ENCODE peak calls at places on chromosomes 3 and 15, in seven cellular contexts. One of them, this sample, is unnamed. For H3K4me1, the result is how much of the 10 kb centered on the place peaks cover.

GRCh38 chr15:70202756-70203155 is 105.0 kb upstream of the TLE3 start:
- DNase-seq in GM23248: peak
- DNase-seq in BE2C: no peak
- DNase-seq in transverse colon: no peak
- DNase-seq in right atrium auricular region: no peak
- DNase-seq in mesendoderm: no peak
- DNase-seq in K562: no peak
- DNase-seq in this sample: no peak

GRCh38 chr3:135907422-135908165 is 57.9 kb upstream of the PPP2R3A start:
- DNase-seq in right atrium auricular region: no peak
- DNase-seq in BE2C: no peak
- DNase-seq in GM23248: no peak
- DNase-seq in K562: no peak
- DNase-seq in transverse colon: no peak
- DNase-seq in mesendoderm: peak
- DNase-seq in this sample: no peak

GRCh38 chr3:118637866-118638265 is 396.8 kb downstream of the IGSF11 start:
- DNase-seq in right atrium auricular region: no peak
- DNase-seq in K562: no peak
- DNase-seq in transverse colon: no peak
- DNase-seq in BE2C: no peak
- DNase-seq in mesendoderm: no peak
- DNase-seq in GM23248: no peak
- DNase-seq in this sample: no peak

GRCh38 chr3:125072749-125073404 is 17.1 kb upstream of the HEG1 start:
- DNase-seq in GM23248: no peak
- DNase-seq in transverse colon: no peak
- DNase-seq in K562: no peak
- DNase-seq in right atrium auricular region: no peak
- DNase-seq in mesendoderm: no peak
- DNase-seq in BE2C: peak
- DNase-seq in this sample: no peak

GRCh38 chr3:151087648-151088047 is 2.2 kb downstream of the MED12L start:
- DNase-seq in right atrium auricular region: no peak
- DNase-seq in K562: no peak
- DNase-seq in BE2C: no peak
- DNase-seq in mesendoderm: no peak
- DNase-seq in transverse colon: no peak
- DNase-seq in GM23248: no peak
- DNase-seq in this sample: no peak

GRCh38 chr15:47587938-47588817 is 129.1 kb upstream of the SEMA6D start:
- DNase-seq in mesendoderm: peak
- DNase-seq in right atrium auricular region: no peak
- DNase-seq in BE2C: no peak
- DNase-seq in K562: no peak
- DNase-seq in GM23248: peak
- DNase-seq in transverse colon: no peak
- DNase-seq in this sample: no peak

GRCh38 chr3:23650371-23651140 is 155.2 kb upstream of the UBE2E1 start:
- DNase-seq in BE2C: no peak
- DNase-seq in transverse colon: no peak
- DNase-seq in mesendoderm: no peak
- DNase-seq in right atrium auricular region: no peak
- DNase-seq in GM23248: peak
- DNase-seq in K562: no peak
- DNase-seq in this sample: peak

GRCh38 chr3:163785693-163786092 is 1292.6 kb downstream of the SI start:
- DNase-seq in transverse colon: no peak
- DNase-seq in mesendoderm: peak
- DNase-seq in K562: no peak
- DNase-seq in BE2C: no peak
- DNase-seq in GM23248: no peak
- DNase-seq in right atrium auricular region: no peak
- DNase-seq in this sample: no peak

GRCh38 chr15:69718916-69719315 is 266.3 kb downstream of the RPLP1 start:
- DNase-seq in transverse colon: no peak
- DNase-seq in BE2C: no peak
- DNase-seq in mesendoderm: no peak
- DNase-seq in K562: no peak
- DNase-seq in right atrium auricular region: no peak
- DNase-seq in GM23248: no peak
- DNase-seq in this sample: no peak

GRCh38 chr3:100008081-100008698 is 106.1 kb downstream of the FILIP1L start:
- DNase-seq in BE2C: no peak
- DNase-seq in K562: no peak
- DNase-seq in GM23248: no peak
- DNase-seq in mesendoderm: no peak
- DNase-seq in transverse colon: no peak
- DNase-seq in right atrium auricular region: no peak
- DNase-seq in this sample: no peak

GRCh38 chr3:57892423-57892822 is 115.8 kb upstream of the FLNB start:
- DNase-seq in K562: no peak
- DNase-seq in GM23248: peak
- DNase-seq in BE2C: no peak
- DNase-seq in right atrium auricular region: no peak
- DNase-seq in transverse colon: no peak
- DNase-seq in mesendoderm: no peak
- DNase-seq in this sample: no peak

GRCh38 chr3:103511891-103512290 is 1077.1 kb downstream of the ZPLD1 start:
- DNase-seq in BE2C: no peak
- DNase-seq in right atrium auricular region: no peak
- DNase-seq in GM23248: no peak
- DNase-seq in K562: no peak
- DNase-seq in transverse colon: no peak
- DNase-seq in mesendoderm: no peak
- DNase-seq in this sample: no peak

GRCh38 chr3:107208796-107209195 is 168.4 kb upstream of the CCDC54 start:
- DNase-seq in GM23248: no peak
- DNase-seq in right atrium auricular region: no peak
- DNase-seq in K562: no peak
- DNase-seq in mesendoderm: no peak
- DNase-seq in BE2C: no peak
- DNase-seq in transverse colon: no peak
- DNase-seq in this sample: no peak
- H3K4me1 ChIP-seq in GM23248: under half
- H3K4me1 ChIP-seq in right atrium auricular region: under half
- H3K4me1 ChIP-seq in K562: under half
- H3K4me1 ChIP-seq in mesendoderm: under half
- H3K4me1 ChIP-seq in BE2C: under half
- H3K4me1 ChIP-seq in transverse colon: under half
- H3K4me1 ChIP-seq in this sample: under half

DNA sequence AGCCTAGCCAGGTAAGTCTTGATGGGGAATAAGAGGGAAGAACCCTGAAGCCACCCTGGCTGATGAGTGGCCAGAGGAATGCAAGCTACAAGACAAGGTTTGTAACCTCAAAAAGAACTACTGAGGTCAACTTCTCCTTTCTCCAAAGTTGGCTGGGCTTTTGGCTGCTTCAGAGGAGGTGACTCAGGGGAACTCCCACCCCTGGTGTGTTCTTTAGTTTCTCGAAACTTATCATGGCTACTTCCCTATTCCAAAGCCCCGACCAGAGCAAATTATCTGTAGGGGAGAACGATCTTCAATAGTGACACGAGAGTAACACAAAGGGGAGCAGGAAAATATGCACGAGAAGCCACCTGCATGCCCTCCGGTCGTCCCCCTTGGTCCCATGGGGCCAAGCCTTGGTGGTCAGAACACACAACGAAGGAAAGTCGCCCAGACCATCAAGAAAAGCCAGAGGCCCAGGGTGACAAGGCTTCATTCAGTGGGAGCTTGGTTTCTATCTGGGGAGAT is 6.5 kb upstream of the BCL2A1 start:
- DNase-seq in mesendoderm: no peak
- DNase-seq in BE2C: no peak
- DNase-seq in transverse colon: peak
- DNase-seq in right atrium auricular region: peak
- DNase-seq in GM23248: peak
- DNase-seq in K562: peak
- DNase-seq in this sample: no peak
- H3K4me3 ChIP-seq in mesendoderm: no peak
- H3K4me3 ChIP-seq in BE2C: no peak
- H3K4me3 ChIP-seq in transverse colon: no peak
- H3K4me3 ChIP-seq in right atrium auricular region: no peak
- H3K4me3 ChIP-seq in GM23248: no peak
- H3K4me3 ChIP-seq in K562: no peak
- H3K4me3 ChIP-seq in this sample: no peak

GRCh38 chr3:76134166-76134565 is 348.8 kb upstream of the ZNF717 start:
- DNase-seq in BE2C: no peak
- DNase-seq in mesendoderm: no peak
- DNase-seq in right atrium auricular region: no peak
- DNase-seq in transverse colon: no peak
- DNase-seq in GM23248: peak
- DNase-seq in K562: no peak
- DNase-seq in this sample: peak
- H3K4me1 ChIP-seq in BE2C: under half
- H3K4me1 ChIP-seq in mesendoderm: under half
- H3K4me1 ChIP-seq in right atrium auricular region: under half
- H3K4me1 ChIP-seq in transverse colon: under half
- H3K4me1 ChIP-seq in GM23248: under half
- H3K4me1 ChIP-seq in K562: under half
- H3K4me1 ChIP-seq in this sample: under half

GRCh38 chr3:131526801-131527347 is 24.1 kb upstream of the MRPL3 start:
- DNase-seq in GM23248: peak
- DNase-seq in right atrium auricular region: no peak
- DNase-seq in mesendoderm: peak
- DNase-seq in K562: peak
- DNase-seq in BE2C: peak
- DNase-seq in transverse colon: no peak
- DNase-seq in this sample: no peak
- H3K4me3 ChIP-seq in GM23248: peak
- H3K4me3 ChIP-seq in right atrium auricular region: peak
- H3K4me3 ChIP-seq in mesendoderm: no peak
- H3K4me3 ChIP-seq in K562: peak
- H3K4me3 ChIP-seq in BE2C: peak
- H3K4me3 ChIP-seq in transverse colon: no peak
- H3K4me3 ChIP-seq in this sample: no peak

DNA sequence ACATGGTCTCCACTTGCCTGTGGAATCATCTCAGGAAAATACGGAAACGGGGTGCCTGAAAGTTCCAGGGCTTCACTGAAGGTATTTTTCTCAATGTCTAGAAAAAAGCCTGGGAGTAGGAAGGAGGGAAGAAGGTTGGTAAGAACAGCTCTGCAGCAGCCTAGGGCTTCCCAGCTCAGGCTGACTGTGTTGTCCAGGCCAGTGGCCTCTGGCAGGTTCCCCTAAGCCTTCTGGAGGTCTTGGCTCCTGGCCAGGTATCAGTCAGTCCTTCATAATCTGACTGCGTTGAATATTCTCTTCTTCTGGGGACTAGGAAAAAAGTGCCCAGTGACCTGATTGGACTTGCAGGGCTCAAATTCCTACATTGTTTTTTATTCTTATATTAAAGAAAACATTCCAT is 38.6 kb downstream of the SSR3 start:
- DNase-seq in BE2C: peak
- DNase-seq in transverse colon: no peak
- DNase-seq in mesendoderm: no peak
- DNase-seq in right atrium auricular region: no peak
- DNase-seq in GM23248: no peak
- DNase-seq in K562: no peak
- DNase-seq in this sample: no peak
- H3K4me1 ChIP-seq in BE2C: under half
- H3K4me1 ChIP-seq in transverse colon: under half
- H3K4me1 ChIP-seq in mesendoderm: under half
- H3K4me1 ChIP-seq in right atrium auricular region: under half
- H3K4me1 ChIP-seq in GM23248: under half
- H3K4me1 ChIP-seq in K562: under half
- H3K4me1 ChIP-seq in this sample: under half

GRCh38 chr15:75661779-75662140 is 14.0 kb downstream of the SNX33 start:
- DNase-seq in K562: no peak
- DNase-seq in BE2C: no peak
- DNase-seq in right atrium auricular region: no peak
- DNase-seq in mesendoderm: no peak
- DNase-seq in GM23248: no peak
- DNase-seq in transverse colon: no peak
- DNase-seq in this sample: no peak

GRCh38 chr15:75659141-75659771 is 11.5 kb downstream of the SNX33 start:
- DNase-seq in transverse colon: no peak
- DNase-seq in mesendoderm: no peak
- DNase-seq in K562: no peak
- DNase-seq in GM23248: no peak
- DNase-seq in BE2C: no peak
- DNase-seq in right atrium auricular region: no peak
- DNase-seq in this sample: no peak

GRCh38 chr15:75662823-75663519 is 15.3 kb downstream of the SNX33 start:
- DNase-seq in transverse colon: no peak
- DNase-seq in K562: no peak
- DNase-seq in GM23248: no peak
- DNase-seq in right atrium auricular region: no peak
- DNase-seq in BE2C: no peak
- DNase-seq in mesendoderm: no peak
- DNase-seq in this sample: no peak

GRCh38 chr15:75659928-75660645 is 12.4 kb downstream of the SNX33 start:
- DNase-seq in GM23248: peak
- DNase-seq in K562: no peak
- DNase-seq in BE2C: peak
- DNase-seq in right atrium auricular region: no peak
- DNase-seq in mesendoderm: no peak
- DNase-seq in transverse colon: no peak
- DNase-seq in this sample: no peak

DNA sequence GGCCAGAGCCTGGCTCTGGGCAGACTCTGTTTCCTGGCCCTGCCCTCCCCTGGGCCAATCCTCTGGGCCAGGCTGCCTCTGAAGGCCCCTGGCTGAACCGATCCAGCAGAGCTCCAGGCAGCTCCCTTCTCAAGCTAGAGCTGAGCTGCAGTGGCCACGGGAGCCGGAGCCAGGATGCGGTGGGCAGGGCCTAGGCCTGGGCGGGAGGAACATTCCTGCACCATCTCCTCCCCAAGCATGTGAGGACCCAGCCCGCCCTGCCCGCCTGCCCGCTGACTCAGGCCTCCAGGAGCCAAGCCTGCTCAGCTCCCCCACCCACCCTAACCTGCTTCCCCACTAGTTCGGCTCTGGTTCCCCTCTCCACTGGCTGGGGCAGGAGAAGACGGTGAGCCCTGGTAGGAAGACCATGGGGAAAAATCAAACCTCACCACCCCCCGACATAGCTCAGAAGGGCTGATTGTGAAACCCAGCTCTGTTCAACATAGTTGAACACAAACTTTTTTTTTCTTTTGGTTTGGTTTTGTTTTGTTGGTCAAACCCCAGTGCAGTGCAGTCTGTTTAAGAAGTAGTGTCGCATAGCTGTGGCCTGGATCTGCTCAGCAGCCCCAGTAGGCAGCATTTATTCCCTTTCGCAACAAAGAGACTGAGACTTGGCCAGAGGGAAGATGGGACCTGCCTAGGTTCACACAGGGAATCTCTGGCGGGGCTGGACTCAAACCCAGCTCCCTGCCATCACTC is 13.5 kb downstream of the SNX33 start:
- DNase-seq in transverse colon: peak
- DNase-seq in mesendoderm: peak
- DNase-seq in GM23248: peak
- DNase-seq in K562: no peak
- DNase-seq in BE2C: no peak
- DNase-seq in right atrium auricular region: peak
- DNase-seq in this sample: peak
- H3K4me3 ChIP-seq in transverse colon: no peak
- H3K4me3 ChIP-seq in mesendoderm: no peak
- H3K4me3 ChIP-seq in GM23248: peak
- H3K4me3 ChIP-seq in K562: no peak
- H3K4me3 ChIP-seq in BE2C: no peak
- H3K4me3 ChIP-seq in right atrium auricular region: no peak
- H3K4me3 ChIP-seq in this sample: no peak

This sample was measured in SJSA1.